ENCODE peak calls at places on chromosome 13, in ten cellular contexts. One of them, this sample, is unnamed.

GRCh38 chr13:40622761-40623160 is 43.7 kb downstream of the FOXO1 start:
- DNase-seq in IMR-90: no peak
- DNase-seq in fibroblast of pulmonary artery: no peak
- DNase-seq in gastrocnemius medialis: no peak
- DNase-seq in kidney epithelial cell: no peak
- DNase-seq in AG10803: no peak
- DNase-seq in brain microvascular endothelial cell: no peak
- DNase-seq in GM12865: no peak
- DNase-seq in AG04450: no peak
- DNase-seq in AG04449: no peak
- DNase-seq in this sample: no peak

GRCh38 chr13:36432106-36432544 is at the start of gene CCNA1:
- DNase-seq in AG04450: no peak
- DNase-seq in gastrocnemius medialis: no peak
- DNase-seq in IMR-90: no peak
- DNase-seq in AG04449: no peak
- DNase-seq in AG10803: no peak
- DNase-seq in GM12865: peak
- DNase-seq in kidney epithelial cell: no peak
- DNase-seq in brain microvascular endothelial cell: no peak
- DNase-seq in fibroblast of pulmonary artery: peak
- DNase-seq in this sample: no peak

GRCh38 chr13:48831248-48831647 is 144.5 kb upstream of the FNDC3A start:
- DNase-seq in fibroblast of pulmonary artery: no peak
- DNase-seq in brain microvascular endothelial cell: no peak
- DNase-seq in GM12865: peak
- DNase-seq in AG04449: no peak
- DNase-seq in AG10803: no peak
- DNase-seq in gastrocnemius medialis: no peak
- DNase-seq in IMR-90: peak
- DNase-seq in kidney epithelial cell: no peak
- DNase-seq in AG04450: no peak
- DNase-seq in this sample: no peak

GRCh38 chr13:99666146-99666805 is 165.0 kb downstream of the TM9SF2 start:
- DNase-seq in AG04450: no peak
- DNase-seq in gastrocnemius medialis: no peak
- DNase-seq in brain microvascular endothelial cell: no peak
- DNase-seq in AG10803: no peak
- DNase-seq in IMR-90: no peak
- DNase-seq in fibroblast of pulmonary artery: no peak
- DNase-seq in AG04449: no peak
- DNase-seq in GM12865: peak
- DNase-seq in kidney epithelial cell: no peak
- DNase-seq in this sample: no peak

GRCh38 chr13:100154835-100155463 is 66.1 kb downstream of the PCCA start:
- DNase-seq in brain microvascular endothelial cell: no peak
- DNase-seq in AG04450: no peak
- DNase-seq in kidney epithelial cell: no peak
- DNase-seq in AG04449: no peak
- DNase-seq in fibroblast of pulmonary artery: no peak
- DNase-seq in IMR-90: no peak
- DNase-seq in gastrocnemius medialis: no peak
- DNase-seq in GM12865: no peak
- DNase-seq in AG10803: no peak
- DNase-seq in this sample: no peak

GRCh38 chr13:26502826-26503225 is 54.7 kb upstream of the WASF3 start:
- DNase-seq in gastrocnemius medialis: peak
- DNase-seq in AG10803: peak
- DNase-seq in AG04450: peak
- DNase-seq in fibroblast of pulmonary artery: peak
- DNase-seq in GM12865: peak
- DNase-seq in IMR-90: peak
- DNase-seq in brain microvascular endothelial cell: peak
- DNase-seq in kidney epithelial cell: no peak
- DNase-seq in AG04449: no peak
- DNase-seq in this sample: no peak

GRCh38 chr13:72931311-72931710 is 127.5 kb upstream of the KLF5 start:
- DNase-seq in gastrocnemius medialis: no peak
- DNase-seq in brain microvascular endothelial cell: no peak
- DNase-seq in kidney epithelial cell: no peak
- DNase-seq in AG04450: no peak
- DNase-seq in fibroblast of pulmonary artery: no peak
- DNase-seq in AG10803: no peak
- DNase-seq in IMR-90: no peak
- DNase-seq in GM12865: no peak
- DNase-seq in AG04449: no peak
- DNase-seq in this sample: no peak

GRCh38 chr13:97224544-97225324 is 2.6 kb downstream of the MBNL2 start:
- DNase-seq in fibroblast of pulmonary artery: peak
- DNase-seq in gastrocnemius medialis: no peak
- DNase-seq in AG04450: no peak
- DNase-seq in brain microvascular endothelial cell: peak
- DNase-seq in AG10803: peak
- DNase-seq in GM12865: peak
- DNase-seq in kidney epithelial cell: no peak
- DNase-seq in IMR-90: peak
- DNase-seq in AG04449: no peak
- DNase-seq in this sample: peak

GRCh38 chr13:112833551-112834257 is 135.3 kb upstream of the MCF2L start:
- DNase-seq in fibroblast of pulmonary artery: no peak
- DNase-seq in brain microvascular endothelial cell: no peak
- DNase-seq in kidney epithelial cell: no peak
- DNase-seq in AG04450: no peak
- DNase-seq in gastrocnemius medialis: no peak
- DNase-seq in AG04449: no peak
- DNase-seq in IMR-90: no peak
- DNase-seq in GM12865: no peak
- DNase-seq in AG10803: no peak
- DNase-seq in this sample: no peak

GRCh38 chr13:111789420-111789819 is 277.5 kb upstream of the SOX1 start:
- DNase-seq in brain microvascular endothelial cell: no peak
- DNase-seq in AG04450: no peak
- DNase-seq in AG10803: no peak
- DNase-seq in gastrocnemius medialis: no peak
- DNase-seq in IMR-90: no peak
- DNase-seq in AG04449: no peak
- DNase-seq in fibroblast of pulmonary artery: no peak
- DNase-seq in GM12865: no peak
- DNase-seq in kidney epithelial cell: no peak
- DNase-seq in this sample: no peak

GRCh38 chr13:114073881-114074551 is 58.4 kb downstream of the RASA3 start:
- DNase-seq in AG04449: no peak
- DNase-seq in gastrocnemius medialis: peak
- DNase-seq in GM12865: no peak
- DNase-seq in fibroblast of pulmonary artery: no peak
- DNase-seq in AG10803: no peak
- DNase-seq in AG04450: no peak
- DNase-seq in brain microvascular endothelial cell: no peak
- DNase-seq in kidney epithelial cell: no peak
- DNase-seq in IMR-90: no peak
- DNase-seq in this sample: no peak

GRCh38 chr13:103033999-103034398 is 32.2 kb downstream of the SLC10A2 start:
- DNase-seq in GM12865: peak
- DNase-seq in gastrocnemius medialis: no peak
- DNase-seq in kidney epithelial cell: no peak
- DNase-seq in AG04449: no peak
- DNase-seq in brain microvascular endothelial cell: no peak
- DNase-seq in fibroblast of pulmonary artery: no peak
- DNase-seq in AG10803: no peak
- DNase-seq in AG04450: no peak
- DNase-seq in IMR-90: no peak
- DNase-seq in this sample: no peak

GRCh38 chr13:19606152-19606551 is 27.3 kb upstream of the MPHOSPH8 start:
- DNase-seq in kidney epithelial cell: no peak
- DNase-seq in AG04450: no peak
- DNase-seq in IMR-90: peak
- DNase-seq in gastrocnemius medialis: no peak
- DNase-seq in AG10803: peak
- DNase-seq in brain microvascular endothelial cell: no peak
- DNase-seq in fibroblast of pulmonary artery: no peak
- DNase-seq in GM12865: no peak
- DNase-seq in AG04449: no peak
- DNase-seq in this sample: no peak

GRCh38 chr13:46622918-46623256 is 69.9 kb downstream of the LRCH1 start:
- DNase-seq in kidney epithelial cell: no peak
- DNase-seq in gastrocnemius medialis: no peak
- DNase-seq in AG04450: peak
- DNase-seq in fibroblast of pulmonary artery: peak
- DNase-seq in brain microvascular endothelial cell: no peak
- DNase-seq in AG10803: peak
- DNase-seq in GM12865: no peak
- DNase-seq in IMR-90: peak
- DNase-seq in AG04449: peak
- DNase-seq in this sample: peak

GRCh38 chr13:30617315-30618185 is at the start of gene USPL1:
- DNase-seq in GM12865: peak
- DNase-seq in AG04449: peak
- DNase-seq in IMR-90: peak
- DNase-seq in AG10803: peak
- DNase-seq in gastrocnemius medialis: peak
- DNase-seq in fibroblast of pulmonary artery: peak
- DNase-seq in kidney epithelial cell: peak
- DNase-seq in brain microvascular endothelial cell: peak
- DNase-seq in AG04450: peak
- DNase-seq in this sample: peak

GRCh38 chr13:85223883-85224656 is 575.1 kb downstream of the SLITRK6 start:
- DNase-seq in AG04449: no peak
- DNase-seq in fibroblast of pulmonary artery: peak
- DNase-seq in kidney epithelial cell: no peak
- DNase-seq in AG04450: no peak
- DNase-seq in gastrocnemius medialis: no peak
- DNase-seq in brain microvascular endothelial cell: no peak
- DNase-seq in AG10803: no peak
- DNase-seq in IMR-90: peak
- DNase-seq in GM12865: no peak
- DNase-seq in this sample: no peak

GRCh38 chr13:51380269-51380668 is 40.8 kb downstream of the SERPINE3 start:
- DNase-seq in gastrocnemius medialis: no peak
- DNase-seq in brain microvascular endothelial cell: peak
- DNase-seq in AG04450: no peak
- DNase-seq in IMR-90: peak
- DNase-seq in kidney epithelial cell: no peak
- DNase-seq in fibroblast of pulmonary artery: peak
- DNase-seq in GM12865: no peak
- DNase-seq in AG04449: no peak
- DNase-seq in AG10803: peak
- DNase-seq in this sample: peak

GRCh38 chr13:99404005-99404755 is 97.0 kb upstream of the GPR183 start:
- DNase-seq in AG10803: no peak
- DNase-seq in IMR-90: no peak
- DNase-seq in brain microvascular endothelial cell: no peak
- DNase-seq in GM12865: no peak
- DNase-seq in AG04449: no peak
- DNase-seq in fibroblast of pulmonary artery: no peak
- DNase-seq in AG04450: no peak
- DNase-seq in kidney epithelial cell: no peak
- DNase-seq in gastrocnemius medialis: no peak
- DNase-seq in this sample: no peak

GRCh38 chr13:38755792-38756191 is 68.9 kb downstream of the FREM2 start:
- DNase-seq in AG10803: no peak
- DNase-seq in brain microvascular endothelial cell: no peak
- DNase-seq in IMR-90: no peak
- DNase-seq in AG04450: no peak
- DNase-seq in kidney epithelial cell: no peak
- DNase-seq in gastrocnemius medialis: no peak
- DNase-seq in AG04449: no peak
- DNase-seq in GM12865: no peak
- DNase-seq in fibroblast of pulmonary artery: no peak
- DNase-seq in this sample: no peak

GRCh38 chr13:38753878-38754277 is 67.0 kb downstream of the FREM2 start:
- DNase-seq in fibroblast of pulmonary artery: no peak
- DNase-seq in kidney epithelial cell: no peak
- DNase-seq in gastrocnemius medialis: no peak
- DNase-seq in IMR-90: no peak
- DNase-seq in AG10803: no peak
- DNase-seq in AG04449: no peak
- DNase-seq in brain microvascular endothelial cell: no peak
- DNase-seq in GM12865: no peak
- DNase-seq in AG04450: no peak
- DNase-seq in this sample: no peak

GRCh38 chr13:38758278-38758677 is 71.4 kb downstream of the FREM2 start:
- DNase-seq in AG04450: no peak
- DNase-seq in AG04449: no peak
- DNase-seq in AG10803: no peak
- DNase-seq in GM12865: no peak
- DNase-seq in IMR-90: no peak
- DNase-seq in brain microvascular endothelial cell: no peak
- DNase-seq in gastrocnemius medialis: no peak
- DNase-seq in fibroblast of pulmonary artery: no peak
- DNase-seq in kidney epithelial cell: no peak
- DNase-seq in this sample: no peak

GRCh38 chr13:38752726-38753125 is 65.8 kb downstream of the FREM2 start:
- DNase-seq in GM12865: no peak
- DNase-seq in kidney epithelial cell: no peak
- DNase-seq in IMR-90: no peak
- DNase-seq in AG04449: no peak
- DNase-seq in AG04450: no peak
- DNase-seq in fibroblast of pulmonary artery: no peak
- DNase-seq in gastrocnemius medialis: no peak
- DNase-seq in brain microvascular endothelial cell: no peak
- DNase-seq in AG10803: no peak
- DNase-seq in this sample: no peak
- TF ChIP-seq CTCF in GM12865: no peak
- TF ChIP-seq CTCF in kidney epithelial cell: no peak
- TF ChIP-seq CTCF in IMR-90: no peak
- TF ChIP-seq CTCF in AG04449: no peak
- TF ChIP-seq CTCF in AG04450: no peak
- TF ChIP-seq CTCF in fibroblast of pulmonary artery: no peak
- TF ChIP-seq CTCF in gastrocnemius medialis: no peak
- TF ChIP-seq CTCF in brain microvascular endothelial cell: no peak
- TF ChIP-seq CTCF in AG10803: no peak
- TF ChIP-seq CTCF in this sample: no peak

GRCh38 chr13:32530841-32531253 is 7.7 kb downstream of the N4BP2L2 start:
- DNase-seq in AG04449: peak
- DNase-seq in GM12865: peak
- DNase-seq in IMR-90: peak
- DNase-seq in AG04450: peak
- DNase-seq in AG10803: peak
- DNase-seq in fibroblast of pulmonary artery: peak
- DNase-seq in brain microvascular endothelial cell: peak
- DNase-seq in kidney epithelial cell: peak
- DNase-seq in gastrocnemius medialis: peak
- DNase-seq in this sample: peak
- H3K4me3 ChIP-seq in AG04449: no peak
- H3K4me3 ChIP-seq in GM12865: peak
- H3K4me3 ChIP-seq in IMR-90: no peak
- H3K4me3 ChIP-seq in AG04450: no peak
- H3K4me3 ChIP-seq in AG10803: no peak
- H3K4me3 ChIP-seq in fibroblast of pulmonary artery: peak
- H3K4me3 ChIP-seq in brain microvascular endothelial cell: no peak
- H3K4me3 ChIP-seq in kidney epithelial cell: no peak
- H3K4me3 ChIP-seq in gastrocnemius medialis: peak
- H3K4me3 ChIP-seq in this sample: no peak

GRCh38 chr13:87810391-87810801 is 139.2 kb downstream of the SLITRK5 start:
- DNase-seq in gastrocnemius medialis: no peak
- DNase-seq in AG04450: no peak
- DNase-seq in AG10803: no peak
- DNase-seq in GM12865: no peak
- DNase-seq in brain microvascular endothelial cell: no peak
- DNase-seq in AG04449: no peak
- DNase-seq in fibroblast of pulmonary artery: no peak
- DNase-seq in kidney epithelial cell: no peak
- DNase-seq in IMR-90: no peak
- DNase-seq in this sample: no peak
- TF ChIP-seq CTCF in gastrocnemius medialis: no peak
- TF ChIP-seq CTCF in AG04450: no peak
- TF ChIP-seq CTCF in AG10803: no peak
- TF ChIP-seq CTCF in GM12865: no peak
- TF ChIP-seq CTCF in brain microvascular endothelial cell: no peak
- TF ChIP-seq CTCF in AG04449: no peak
- TF ChIP-seq CTCF in fibroblast of pulmonary artery: no peak
- TF ChIP-seq CTCF in kidney epithelial cell: no peak
- TF ChIP-seq CTCF in IMR-90: no peak
- TF ChIP-seq CTCF in this sample: no peak

GRCh38 chr13:95553614-95554385 is 1.3 kb downstream of the CLDN10 start:
- DNase-seq in AG10803: no peak
- DNase-seq in IMR-90: no peak
- DNase-seq in GM12865: no peak
- DNase-seq in kidney epithelial cell: no peak
- DNase-seq in gastrocnemius medialis: no peak
- DNase-seq in brain microvascular endothelial cell: no peak
- DNase-seq in AG04450: no peak
- DNase-seq in fibroblast of pulmonary artery: no peak
- DNase-seq in AG04449: no peak
- DNase-seq in this sample: no peak
- H3K4me3 ChIP-seq in AG10803: no peak
- H3K4me3 ChIP-seq in IMR-90: no peak
- H3K4me3 ChIP-seq in GM12865: no peak
- H3K4me3 ChIP-seq in kidney epithelial cell: peak
- H3K4me3 ChIP-seq in gastrocnemius medialis: no peak
- H3K4me3 ChIP-seq in brain microvascular endothelial cell: no peak
- H3K4me3 ChIP-seq in AG04450: no peak
- H3K4me3 ChIP-seq in fibroblast of pulmonary artery: no peak
- H3K4me3 ChIP-seq in AG04449: no peak
- H3K4me3 ChIP-seq in this sample: peak